ENCODE peak calls at places on chromosomes 6 and 20, in ten cellular contexts. C, R, O, V, W, F, U, J, A and T are unnamed samples.

GRCh38 chr6:31687860-31688693 is 7.2 kb upstream of the LY6G5C start:
- DNase-seq in U (no peak), J (no peak), R (no peak), V (no peak), F (no peak), C (no peak), W (no peak), O (no peak), A (no peak), T (no peak)

GRCh38 chr20:57993738-57994431 is 234.6 kb downstream of the ANKRD60 start:
- DNase-seq in V (no peak), U (no peak), F (no peak), W (no peak), J (no peak), O (peak; percentile 78), R (no peak), A (no peak), C (peak; percentile 38), T (no peak)

GRCh38 chr6:7922596-7922995 is 12.0 kb upstream of the TXNDC5 start:
- DNase-seq in J (no peak), W (no peak), O (no peak), F (no peak), A (peak; percentile 26), R (no peak), C (no peak), U (no peak), V (no peak), T (no peak)

GRCh38 chr20:44969320-44969879 is 3.1 kb downstream of the STK4 start:
- DNase-seq in O (no peak), F (no peak), A (no peak), J (no peak), R (no peak), V (no peak), W (no peak), C (no peak), U (no peak), T (no peak)

GRCh38 chr20:49583669-49584417 is 15.9 kb upstream of the PTGIS start:
- DNase-seq in F (no peak), O (peak; percentile 81), V (no peak), W (no peak), U (no peak), R (no peak), C (peak; percentile 91), J (no peak), A (peak; percentile 95), T (no peak)

GRCh38 chr6:22101163-22101562 is 195.7 kb downstream of the PRL start:
- DNase-seq in A (no peak), J (no peak), W (no peak), F (no peak), V (no peak), O (no peak), C (no peak), R (no peak), U (no peak), T (no peak)

GRCh38 chr6:159756508-159756907 is 5.3 kb upstream of the ACAT2 start:
- DNase-seq in F (no peak), J (no peak), A (no peak), W (no peak), C (no peak), R (no peak), O (no peak), V (no peak), U (no peak), T (no peak)

GRCh38 chr20:57507477-57507876 is 17.5 kb downstream of the CTCFL start:
- DNase-seq in V (no peak), R (no peak), A (no peak), F (no peak), O (no peak), U (no peak), J (no peak), W (no peak), C (peak; percentile 48), T (no peak)

GRCh38 chr6:142929751-142930358 is 15.1 kb downstream of the HIVEP2 start:
- DNase-seq in W (no peak), R (no peak), U (no peak), A (peak; percentile 51), V (no peak), C (peak; percentile 64), J (no peak), F (no peak), O (no peak), T (no peak)

GRCh38 chr6:166026586-166027126 is 141.0 kb downstream of the TBXT start:
- DNase-seq in F (no peak), O (no peak), V (no peak), C (no peak), A (no peak), J (no peak), R (no peak), U (no peak), W (no peak), T (no peak)

GRCh38 chr20:19688031-19688806 is 69.8 kb upstream of the RIN2 start:
- DNase-seq in F (no peak), R (no peak), W (peak; percentile 72), A (peak; percentile 96), O (no peak), C (peak; percentile 96), U (no peak), V (no peak), J (peak; percentile 46), T (peak; percentile 72)

GRCh38 chr6:25035451-25036435 is 100.0 kb upstream of the RIPOR2 start:
- DNase-seq in R (no peak), F (no peak), A (no peak), O (no peak), U (no peak), C (peak; percentile 82), J (no peak), W (no peak), V (no peak), T (no peak)

GRCh38 chr20:11553603-11554002 is 364.1 kb upstream of the BTBD3 start:
- DNase-seq in A (no peak), U (no peak), O (no peak), W (no peak), R (no peak), C (peak; percentile 10), F (no peak), V (peak; percentile 62), J (no peak), T (no peak)

GRCh38 chr6:139583420-139583819 is 209.0 kb upstream of the CITED2 start:
- DNase-seq in O (no peak), W (no peak), U (no peak), F (no peak), V (no peak), A (no peak), J (no peak), C (peak; percentile 61), R (no peak), T (no peak)

GRCh38 chr6:143802833-143803565 is 40.1 kb upstream of the LTV1 start:
- DNase-seq in C (peak; percentile 32), U (no peak), W (no peak), V (no peak), R (no peak), F (no peak), O (no peak), A (peak; percentile 42), J (no peak), T (no peak)

GRCh38 chr20:53922901-53923314 is 147.5 kb downstream of the BCAS1 start:
- DNase-seq in A (no peak), U (no peak), J (no peak), C (no peak), O (no peak), R (no peak), V (no peak), W (no peak), F (no peak), T (no peak)

GRCh38 chr6:105402090-105402980 is 547 bp downstream of the PREP start:
- DNase-seq in W (no peak), A (peak; percentile 60), C (peak; percentile 47), V (no peak), J (peak; percentile 23), R (peak; percentile 22), U (no peak), F (no peak), O (peak; percentile 48), T (no peak)

GRCh38 chr20:24034820-24035219 is 46.2 kb upstream of the GGTLC1 start:
- DNase-seq in V (no peak), F (no peak), R (no peak), A (no peak), U (no peak), C (no peak), J (no peak), O (peak; percentile 19), W (no peak), T (peak; percentile 66)

GRCh38 chr6:139777202-139777970 is 402.9 kb upstream of the CITED2 start:
- DNase-seq in W (no peak), A (no peak), C (no peak), F (no peak), V (peak; percentile 69), R (no peak), O (peak; percentile 80), J (no peak), U (no peak), T (no peak)

GRCh38 chr20:46308258-46309157 is at the start of gene CDH22:
- DNase-seq in J (peak; percentile 83), O (peak; percentile 82), A (peak; percentile 11), U (peak; percentile 48), W (peak; percentile 83), V (peak; percentile 1), F (peak; percentile 60), C (peak; percentile 46), R (peak; percentile 23), T (no peak)

GRCh38 chr6:132952468-132952867 is 138.1 kb downstream of the RPS12 start:
- DNase-seq in V (no peak), J (no peak), W (no peak), U (no peak), O (no peak), C (no peak), F (no peak), A (no peak), R (no peak), T (no peak)

GRCh38 chr6:12051861-12052368 is 39.8 kb downstream of the HIVEP1 start:
- DNase-seq in V (no peak), W (no peak), U (peak; percentile 56), J (no peak), A (no peak), R (peak; percentile 33), F (no peak), C (no peak), O (no peak), T (no peak)

GRCh38 chr6:142932788-142933362 is 12.1 kb downstream of the HIVEP2 start:
- DNase-seq in V (no peak), W (no peak), C (no peak), A (no peak), U (no peak), O (no peak), R (no peak), J (no peak), F (no peak), T (no peak)

GRCh38 chr20:38841570-38841969 is 36.1 kb downstream of the PPP1R16B start:
- DNase-seq in C (no peak), J (no peak), R (no peak), O (no peak), F (no peak), W (no peak), A (no peak), V (no peak), U (no peak), T (no peak)

GRCh38 chr6:149614352-149614751 is 34.2 kb downstream of the KATNA1 start:
- DNase-seq in U (no peak), F (no peak), A (peak; percentile 20), W (no peak), J (no peak), R (no peak), O (no peak), V (no peak), C (peak; percentile 39), T (no peak)

GRCh38 chr6:36604090-36605060 is 10.2 kb downstream of the SRSF3 start:
- DNase-seq in C (no peak), O (no peak), F (no peak), R (no peak), J (no peak), V (no peak), U (no peak), W (no peak), A (no peak), T (no peak)